ENCODE peak calls at places on chromosomes 6 and 20, in five cellular contexts. Q is tibial nerve, H is cardiac fibroblast, V is choroid plexus epithelial cell, A is AG10803. S is an unnamed sample.

GRCh38 chr20:32484221-32485125 is 100.7 kb downstream of the NOL4L start:
- DNase-seq in Q (no peak), H (no peak), V (peak; percentile 33), A (no peak), S (peak; percentile 21)

GRCh38 chr20:63622732-63623131 is 4.2 kb downstream of the GMEB2 start:
- DNase-seq in Q (no peak), H (no peak), V (no peak), A (no peak), S (no peak)

GRCh38 chr6:136685540-136686108 is 106.7 kb downstream of the MAP3K5 start:
- DNase-seq in Q (no peak), H (no peak), V (no peak), A (no peak), S (no peak)

GRCh38 chr6:36605560-36606391 is 11.6 kb downstream of the SRSF3 start:
- DNase-seq in Q (no peak), H (no peak), V (peak; percentile 67), A (no peak), S (no peak)

GRCh38 chr6:2718334-2719052 is 32.2 kb downstream of the MYLK4 start:
- DNase-seq in Q (no peak), H (peak; percentile 55), V (peak; percentile 39), A (no peak), S (no peak)

GRCh38 chr6:81689580-81689979 is 62.9 kb downstream of the TENT5A start:
- DNase-seq in Q (no peak), H (no peak), V (no peak), A (no peak), S (no peak)

GRCh38 chr20:64216036-64216435 is 39.5 kb upstream of the PCMTD2 start:
- DNase-seq in Q (no peak), H (peak; percentile 10), V (no peak), A (no peak), S (no peak)

GRCh38 chr6:3522561-3523287 is 65.9 kb upstream of the SLC22A23 start:
- DNase-seq in Q (no peak), H (no peak), V (peak; percentile 46), A (peak; percentile 84), S (no peak)

GRCh38 chr6:128209771-128210170 is 308.9 kb upstream of the THEMIS start:
- DNase-seq in Q (no peak), H (peak; percentile 77), V (peak; percentile 87), A (peak; percentile 79), S (no peak)

GRCh38 chr6:36241728-36242127 is 28.1 kb upstream of the PNPLA1 start:
- DNase-seq in Q (no peak), H (peak; percentile 76), V (peak; percentile 23), A (peak; percentile 10), S (no peak)

GRCh38 chr20:62243106-62243505 is 4.8 kb downstream of the OSBPL2 start:
- DNase-seq in Q (no peak), H (no peak), V (no peak), A (no peak), S (no peak)

GRCh38 chr20:62246431-62246830 is 8.1 kb downstream of the OSBPL2 start:
- DNase-seq in Q (no peak), H (no peak), V (no peak), A (no peak), S (no peak)

GRCh38 chr20:62243906-62244515 is 5.7 kb downstream of the OSBPL2 start:
- DNase-seq in Q (no peak), H (no peak), V (no peak), A (no peak), S (no peak)

GRCh38 chr20:62245911-62246280 is 7.6 kb downstream of the OSBPL2 start:
- DNase-seq in Q (no peak), H (no peak), V (no peak), A (no peak), S (no peak)

GRCh38 chr20:62244644-62245108 is 6.4 kb downstream of the OSBPL2 start:
- DNase-seq in Q (no peak), H (no peak), V (no peak), A (no peak), S (no peak)
- H3K4me3 ChIP-seq in Q (no peak overlapping the region), H (no peak overlapping the region), V (no peak overlapping the region), A (no peak overlapping the region), S (no peak overlapping the region)

GRCh38 chr6:53799340-53799739 is 4.5 kb downstream of the LRRC1 start:
- DNase-seq in Q (no peak), H (no peak), V (no peak), A (no peak), S (no peak)
- H3K4me3 ChIP-seq in Q (no peak overlapping the region), H (no peak overlapping the region), V (no peak overlapping the region), A (no peak overlapping the region), S (no peak overlapping the region)

GRCh38 chr6:164040994-164041393 is 626.5 kb downstream of the QKI start:
- DNase-seq in Q (no peak), H (no peak), V (no peak), A (no peak), S (no peak)

GRCh38 chr6:164037165-164037564 is 622.6 kb downstream of the QKI start:
- DNase-seq in Q (no peak), H (no peak), V (no peak), A (no peak), S (no peak)

GRCh38 chr6:164035912-164036485 is 621.5 kb downstream of the QKI start:
- DNase-seq in Q (no peak), H (no peak), V (no peak), A (no peak), S (no peak)

GRCh38 chr6:164042212-164042611 is 627.7 kb downstream of the QKI start:
- DNase-seq in Q (no peak), H (no peak), V (no peak), A (no peak), S (no peak)

DNA sequence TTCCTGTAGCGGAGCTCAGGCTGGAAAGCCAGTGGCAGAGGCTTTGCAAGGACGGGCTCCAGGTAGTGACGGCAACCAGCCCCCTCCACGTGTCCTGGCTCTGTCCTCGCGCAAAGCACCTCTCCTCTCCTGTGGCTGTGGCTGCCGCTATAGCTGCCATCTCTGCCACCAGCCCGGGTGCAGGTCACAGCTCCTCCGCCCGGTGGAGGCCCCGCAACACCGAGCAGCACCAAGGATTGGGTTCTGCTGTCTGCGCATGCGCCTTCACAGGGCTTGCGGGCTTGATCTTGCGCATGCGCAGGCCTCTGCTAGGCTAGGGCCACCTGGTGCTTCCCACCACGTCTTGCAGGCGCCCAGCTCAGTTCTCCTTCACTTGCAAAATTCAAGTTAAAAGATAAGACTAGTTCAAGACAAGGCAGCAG is 625.4 kb downstream of the QKI start:
- DNase-seq in Q (no peak), H (peak; percentile 73), V (peak; percentile 50), A (peak; percentile 61), S (no peak)
- H3K4me3 ChIP-seq in Q (no peak overlapping the region), H (peak overlapping the region; percentile 11), V (peak overlapping the region; percentile 42), A (peak overlapping the region; percentile 51), S (no peak overlapping the region)

GRCh38 chr20:35738410-35739179 is 3.5 kb downstream of the RBM39 start:
- DNase-seq in Q (no peak), H (no peak), V (no peak), A (no peak), S (no peak)

GRCh38 chr20:35737865-35738333 is 4.2 kb downstream of the RBM39 start:
- DNase-seq in Q (no peak), H (no peak), V (no peak), A (no peak), S (no peak)

GRCh38 chr20:35734777-35735649 is 7.0 kb downstream of the RBM39 start:
- DNase-seq in Q (no peak), H (no peak), V (no peak), A (no peak), S (no peak)

GRCh38 chr20:35734374-35734773 is 7.7 kb downstream of the RBM39 start:
- DNase-seq in Q (no peak), H (no peak), V (no peak), A (no peak), S (no peak)

DNA sequence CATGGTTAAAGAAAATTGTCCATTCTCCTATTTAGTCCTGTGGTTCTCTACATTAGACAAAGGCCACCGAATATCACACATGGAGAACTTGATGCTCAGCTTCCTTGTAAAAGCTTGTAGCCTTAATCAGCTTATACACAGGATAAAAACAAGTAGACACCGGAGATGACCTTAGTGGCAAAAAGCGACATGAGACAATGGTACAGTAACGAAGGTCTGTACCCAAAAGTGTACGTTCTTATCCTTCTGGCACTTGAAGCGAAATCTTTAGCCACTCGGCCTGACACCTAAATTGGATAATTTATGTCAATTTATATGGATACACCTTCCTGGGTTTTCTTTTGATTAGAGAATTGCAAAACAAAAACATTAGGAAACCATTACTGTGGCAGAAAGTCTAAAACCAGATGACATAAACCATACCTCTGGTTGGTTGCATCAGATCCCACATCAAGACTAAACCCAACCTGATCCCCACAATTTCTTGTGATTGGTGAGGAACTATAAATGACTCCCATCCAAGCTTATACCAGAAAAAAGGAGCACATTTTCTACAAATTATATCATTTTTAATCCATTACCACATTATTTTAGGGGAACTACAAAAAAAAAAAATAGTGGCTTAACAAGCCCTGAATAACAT is 6.1 kb downstream of the RBM39 start:
- DNase-seq in Q (no peak), H (no peak), V (no peak), A (peak; percentile 49), S (no peak)
- H3K4me3 ChIP-seq in Q (no peak overlapping the region), H (no peak overlapping the region), V (no peak overlapping the region), A (no peak overlapping the region), S (no peak overlapping the region)

GRCh38 chr6:167049275-167049674 is 50.1 kb downstream of the CEP43 start:
- DNase-seq in Q (no peak), H (no peak), V (no peak), A (no peak), S (no peak)
- H3K4me3 ChIP-seq in Q (no peak overlapping the region), H (no peak overlapping the region), V (no peak overlapping the region), A (no peak overlapping the region), S (no peak overlapping the region)

DNA sequence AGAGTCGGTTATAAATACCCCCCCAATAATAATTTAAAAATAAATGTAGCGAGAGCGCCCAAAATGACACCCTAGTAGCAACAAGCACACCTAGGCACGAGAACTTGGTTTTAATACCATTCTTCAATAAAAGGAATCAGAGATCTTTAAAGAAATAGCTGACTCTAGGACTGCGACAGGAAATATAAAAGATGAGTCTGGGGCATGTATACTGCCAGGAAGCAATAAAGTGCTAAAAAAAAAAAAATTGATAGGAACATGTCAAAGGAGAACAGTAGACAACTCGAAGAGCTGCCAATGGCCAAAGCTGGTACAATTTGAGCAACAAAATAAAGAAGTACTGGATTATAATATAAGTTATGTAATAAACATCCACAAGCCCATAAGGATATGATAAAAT is 2.2 kb downstream of the PNISR start:
- DNase-seq in Q (no peak), H (no peak), V (no peak), A (no peak), S (peak; percentile 53)
- H3K4me3 ChIP-seq in Q (no peak overlapping the region), H (no peak overlapping the region), V (no peak overlapping the region), A (no peak overlapping the region), S (peak overlapping the region; percentile 82)

GRCh38 chr6:53348436-53349208 is at the start of gene ELOVL5:
- DNase-seq in Q (peak; percentile 100), H (peak; percentile 99), V (peak; percentile 99), A (peak; percentile 98), S (peak; percentile 98)
- H3K4me3 ChIP-seq in Q (peak within 1 kb of the TSS; percentile 95), H (peak within 1 kb of the TSS; percentile 80), V (peak within 1 kb of the TSS; percentile 82), A (peak within 1 kb of the TSS; percentile 86), S (peak within 1 kb of the TSS; percentile 92)

GRCh38 chr20:6806291-6806690 is 38.8 kb downstream of the BMP2 start:
- DNase-seq in Q (no peak), H (no peak), V (no peak), A (no peak), S (no peak)
- H3K4me3 ChIP-seq in Q (no peak overlapping the region), H (no peak overlapping the region), V (no peak overlapping the region), A (no peak overlapping the region), S (no peak overlapping the region)

S was measured in A673.